ENCODE peak calls at places on chromosomes 13 and 19, in ten cellular contexts. H is epithelial cell of esophagus; J is fibroblast of lung; W is dorsolateral prefrontal cortex; P is kidney; N is heart left ventricle; D is nephron progenitor cell; X is foreskin fibroblast; F is CD4-positive, alpha-beta T cell; B is kidney epithelial cell. K is an unnamed sample.

GRCh38 chr19:27774337-27774736 is 1438.6 kb downstream of the UQCRFS1 start:
- DNase-seq in P (no peak), J (no peak), B (no peak), H (no peak), N (no peak), F (no peak), X (peak; percentile 8), D (no peak), W (no peak), K (no peak)

GRCh38 chr19:11480081-11480926 is 542 bp downstream of the ELAVL3 start:
- DNase-seq in J (no peak), D (no peak), N (no peak), W (no peak), H (no peak), X (no peak), F (no peak), P (peak; percentile 80), B (no peak), K (no peak)

GRCh38 chr13:43657485-43657884 is 129.3 kb downstream of the ENOX1 start:
- DNase-seq in X (no peak), F (no peak), D (no peak), J (no peak), B (no peak), N (no peak), W (no peak), P (no peak), H (no peak), K (no peak)

GRCh38 chr13:47426126-47426849 is 529.4 kb upstream of the HTR2A start:
- DNase-seq in X (peak; percentile 87), J (peak; percentile 97), D (no peak), B (peak; percentile 19), W (peak; percentile 40), F (no peak), P (no peak), N (peak; percentile 52), H (peak; percentile 61), K (no peak)

GRCh38 chr13:49908637-49909036 is 27.5 kb downstream of the SPRYD7 start:
- DNase-seq in H (no peak), N (no peak), D (no peak), J (no peak), X (no peak), W (no peak), F (no peak), P (no peak), B (no peak), K (no peak)

GRCh38 chr13:113651511-113652403 is 6.2 kb downstream of the ATP4B start:
- DNase-seq in W (peak; percentile 35), H (no peak), D (no peak), F (no peak), X (no peak), B (no peak), J (no peak), P (peak; percentile 70), N (peak; percentile 13), K (peak; percentile 7)

GRCh38 chr13:38361551-38362262 is 12.1 kb downstream of the UFM1 start:
- DNase-seq in F (no peak), X (no peak), N (no peak), H (no peak), D (no peak), J (no peak), P (no peak), B (no peak), W (no peak), K (no peak)

GRCh38 chr19:22604571-22605274 is 29.4 kb upstream of the ZNF492 start:
- DNase-seq in F (no peak), J (no peak), W (no peak), D (no peak), H (no peak), N (no peak), P (no peak), B (no peak), X (no peak), K (no peak)

GRCh38 chr13:61252213-61252612 is 163.4 kb downstream of the PCDH20 start:
- DNase-seq in H (no peak), X (no peak), P (no peak), D (no peak), B (no peak), N (no peak), W (no peak), F (no peak), J (no peak), K (no peak)

GRCh38 chr19:20182232-20182785 is 15.3 kb downstream of the ZNF486 start:
- DNase-seq in J (no peak), B (no peak), X (no peak), W (no peak), N (no peak), D (no peak), H (no peak), P (no peak), F (no peak), K (no peak)

GRCh38 chr19:15038304-15038703 is 11.0 kb upstream of the CASP14 start:
- DNase-seq in X (no peak), D (no peak), H (peak; percentile 64), J (no peak), W (no peak), B (no peak), P (no peak), N (no peak), F (no peak), K (no peak)

GRCh38 chr19:40601061-40601973 is at the start of gene LTBP4:
- DNase-seq in D (peak; percentile 60), X (peak; percentile 75), F (no peak), J (peak; percentile 52), H (peak; percentile 53), N (peak; percentile 67), W (no peak), B (no peak), P (peak; percentile 90), K (no peak)

GRCh38 chr13:110555601-110556223 is 5.8 kb downstream of the RAB20 start:
- DNase-seq in J (no peak), X (no peak), W (no peak), H (no peak), N (no peak), B (no peak), D (no peak), F (no peak), P (no peak), K (no peak)

GRCh38 chr13:83881917-83882625 is at the start of gene SLITRK1:
- DNase-seq in H (peak; percentile 71), D (peak; percentile 98), B (peak; percentile 19), J (peak; percentile 53), N (no peak), F (no peak), W (peak; percentile 85), X (peak; percentile 59), P (peak; percentile 69), K (no peak)

GRCh38 chr19:1008268-1009042 is 8.2 kb downstream of the GRIN3B start:
- DNase-seq in H (no peak), F (no peak), N (no peak), P (peak; percentile 75), W (no peak), B (no peak), D (no peak), X (no peak), J (no peak), K (no peak)

GRCh38 chr19:31892060-31892459 is 453.4 kb upstream of the ZNF507 start:
- DNase-seq in W (no peak), P (no peak), F (no peak), H (no peak), J (no peak), X (no peak), B (no peak), D (no peak), N (no peak), K (no peak)

GRCh38 chr13:109156181-109156935 is 526.9 kb downstream of the MYO16 start:
- DNase-seq in H (peak; percentile 85), D (no peak), J (peak; percentile 89), X (peak; percentile 77), N (peak; percentile 53), F (no peak), B (peak; percentile 50), W (no peak), P (no peak), K (no peak)

DNA sequence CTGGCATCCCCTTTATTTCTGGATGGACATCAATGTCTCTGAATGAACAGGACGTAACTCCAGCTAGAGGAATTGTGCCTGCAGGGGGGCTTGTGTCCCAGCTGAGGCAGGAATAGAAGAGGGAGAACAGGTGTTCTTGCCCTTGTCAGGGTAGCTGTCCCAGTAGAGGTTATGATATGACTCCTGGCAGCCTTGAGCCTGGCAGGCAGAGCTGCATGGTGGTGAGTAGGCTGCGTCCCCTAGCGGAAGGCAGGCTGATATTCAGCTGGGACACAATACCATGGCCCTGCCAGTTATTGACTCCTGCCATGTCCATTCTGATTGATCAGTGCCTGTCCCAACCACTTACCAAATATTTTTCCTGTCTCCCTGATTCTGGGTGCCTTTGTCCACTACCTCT is 197.2 kb downstream of the RAP2A start:
- DNase-seq in W (no peak), B (no peak), X (no peak), D (no peak), J (no peak), F (no peak), P (no peak), N (no peak), H (no peak), K (no peak)
- TF ChIP-seq CTCF in W (no peak), B (no peak), X (no peak), D (no peak), J (peak; percentile 9), F (no peak), P (no peak), N (no peak), H (no peak), K (no peak)

GRCh38 chr19:46373573-46374359 is 26.9 kb downstream of the PPP5C start:
- DNase-seq in D (no peak), H (peak; percentile 99), J (no peak), F (no peak), X (peak; percentile 78), W (no peak), P (peak; percentile 98), B (peak; percentile 90), N (peak; percentile 90), K (no peak)
- TF ChIP-seq CTCF in D (no peak), H (peak; percentile 7), J (no peak), F (no peak), X (no peak), W (no peak), P (no peak), B (peak; percentile 25), N (no peak), K (no peak)

GRCh38 chr13:72842991-72843390 is 61.1 kb downstream of the PIBF1 start:
- DNase-seq in J (no peak), N (no peak), D (no peak), H (no peak), X (no peak), F (no peak), P (no peak), W (no peak), B (no peak), K (no peak)

GRCh38 chr13:72839831-72840426 is 58.0 kb downstream of the PIBF1 start:
- DNase-seq in X (peak; percentile 56), W (no peak), F (peak; percentile 15), B (no peak), P (no peak), H (peak; percentile 78), D (peak; percentile 33), J (peak; percentile 42), N (peak; percentile 35), K (no peak)
- TF ChIP-seq CTCF in X (peak; percentile 72), W (peak; percentile 49), F (peak; percentile 61), B (peak; percentile 78), P (peak; percentile 74), H (peak; percentile 88), D (peak; percentile 58), J (peak; percentile 63), N (peak; percentile 56), K (peak; percentile 40)

DNA sequence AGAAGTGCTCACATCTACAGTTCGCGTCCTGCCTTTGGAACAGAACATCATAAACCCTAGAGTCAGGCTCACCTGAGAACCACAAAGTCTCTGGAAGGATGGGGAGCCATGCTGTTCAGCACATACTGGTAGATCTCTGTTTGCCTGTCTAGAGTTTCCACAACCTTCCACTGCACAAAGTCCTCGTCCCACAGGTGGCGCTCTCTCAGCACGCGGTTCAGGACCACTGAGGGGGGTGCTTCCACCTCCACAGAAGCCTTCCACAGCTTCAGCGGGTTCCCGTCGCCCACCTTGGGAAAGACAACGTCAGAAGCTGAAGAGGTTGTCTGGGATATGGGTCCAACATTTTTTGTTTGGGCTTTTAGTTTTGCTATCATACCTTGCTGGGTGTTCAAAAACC is 93.6 kb downstream of the KL start:
- DNase-seq in D (no peak), J (no peak), X (peak; percentile 31), B (no peak), N (no peak), H (no peak), F (no peak), W (no peak), P (no peak), K (no peak)
- TF ChIP-seq CTCF in D (no peak), J (peak; percentile 29), X (peak; percentile 31), B (peak; percentile 18), N (no peak), H (peak; percentile 20), F (no peak), W (no peak), P (no peak), K (no peak)